ENCODE peak calls at places on chromosomes 1 and 21, in four cellular contexts. L is HepG2, N is GM12878, U is H1. R is an unnamed sample.
A peak's percentile ranks its signal among the peaks of the same experiment; 100 is the strongest.

GRCh38 chr1:169475806-169476205 is 9.9 kb downstream of the SLC19A2 start:
- DNase-seq in L (no peak), N (no peak), U (no peak), R (no peak)

GRCh38 chr21:44755227-44755626 is 43.9 kb upstream of the TSPEAR start:
- DNase-seq in L (peak; percentile 16), N (no peak), U (no peak), R (no peak)

GRCh38 chr1:231600461-231600976 is 26.1 kb upstream of the DISC1 start:
- DNase-seq in L (no peak), N (no peak), U (no peak), R (no peak)

GRCh38 chr1:66505671-66506392 is 28.1 kb upstream of the SGIP1 start:
- DNase-seq in L (no peak), N (no peak), U (no peak), R (no peak)

GRCh38 chr1:233361876-233362275 is 34.4 kb downstream of the MAP3K21 start:
- DNase-seq in L (no peak), N (no peak), U (no peak), R (no peak)

GRCh38 chr1:71986181-71986580 is 296.2 kb downstream of the NEGR1 start:
- DNase-seq in L (no peak), N (no peak), U (no peak), R (no peak)

GRCh38 chr1:246455487-246455886 is 51.6 kb downstream of the SMYD3 start:
- DNase-seq in L (no peak), N (no peak), U (no peak), R (no peak)

GRCh38 chr1:161090617-161091016 is 1.3 kb upstream of the NECTIN4 start:
- DNase-seq in L (no peak), N (no peak), U (no peak), R (no peak)

GRCh38 chr1:231091853-231092301 is 51.8 kb upstream of the FAM89A start:
- DNase-seq in L (peak; percentile 40), N (no peak), U (peak; percentile 83), R (peak; percentile 76)

GRCh38 chr21:33998402-33998801 is 75.0 kb upstream of the MRPS6 start:
- DNase-seq in L (no peak), N (no peak), U (no peak), R (no peak)

GRCh38 chr1:103220503-103221095 is 112.3 kb upstream of the COL11A1 start:
- DNase-seq in L (no peak), N (no peak), U (no peak), R (no peak)

GRCh38 chr1:221675880-221676800 is 65.7 kb downstream of the DUSP10 start:
- DNase-seq in L (peak; percentile 4), N (no peak), U (no peak), R (no peak)

GRCh38 chr1:103489881-103490280 is 35.6 kb upstream of the RNPC3 start:
- DNase-seq in L (no peak), N (no peak), U (no peak), R (no peak)

GRCh38 chr1:7485086-7485780 is 285.9 kb upstream of the VAMP3 start:
- DNase-seq in L (no peak), N (no peak), U (no peak), R (no peak)

GRCh38 chr21:45971487-45972352 is 9.8 kb upstream of the COL6A1 start:
- DNase-seq in L (no peak), N (no peak), U (no peak), R (no peak)

GRCh38 chr21:15943009-15943666 is 213.4 kb downstream of the USP25 start:
- DNase-seq in L (peak; percentile 26), N (no peak), U (no peak), R (no peak)

GRCh38 chr1:228464487-228464983 is 22.6 kb upstream of the RNF187 start:
- DNase-seq in L (no peak), N (no peak), U (peak; percentile 84), R (no peak)

GRCh38 chr1:211829343-211830054 is 1.1 kb downstream of the LPGAT1 start:
- DNase-seq in L (peak; percentile 82), N (no peak), U (peak; percentile 58), R (peak; percentile 44)

GRCh38 chr1:1157033-1157365 is 16.7 kb upstream of the TTLL10 start:
- DNase-seq in L (no peak), N (no peak), U (no peak), R (no peak)

GRCh38 chr1:154822717-154823116 is 47.4 kb downstream of the KCNN3 start:
- DNase-seq in L (no peak), N (no peak), U (no peak), R (no peak)

GRCh38 chr21:42429856-42430255 is 26.2 kb downstream of the UBASH3A start:
- DNase-seq in L (no peak), N (no peak), U (no peak), R (no peak)

GRCh38 chr1:225474986-225475820 is 47.4 kb upstream of the LBR start:
- DNase-seq in L (peak; percentile 54), N (no peak), U (peak; percentile 96), R (peak; percentile 68)

GRCh38 chr1:3488432-3488831 is 34.0 kb downstream of the ARHGEF16 start:
- DNase-seq in L (no peak), N (no peak), U (no peak), R (no peak)

GRCh38 chr1:3494321-3495308 is 40.1 kb downstream of the ARHGEF16 start:
- DNase-seq in L (no peak), N (no peak), U (no peak), R (no peak)

GRCh38 chr1:3492545-3493246 is 38.2 kb downstream of the ARHGEF16 start:
- DNase-seq in L (no peak), N (no peak), U (no peak), R (no peak)

GRCh38 chr1:3490046-3490745 is 35.7 kb downstream of the ARHGEF16 start:
- DNase-seq in L (no peak), N (no peak), U (no peak), R (no peak)

DNA sequence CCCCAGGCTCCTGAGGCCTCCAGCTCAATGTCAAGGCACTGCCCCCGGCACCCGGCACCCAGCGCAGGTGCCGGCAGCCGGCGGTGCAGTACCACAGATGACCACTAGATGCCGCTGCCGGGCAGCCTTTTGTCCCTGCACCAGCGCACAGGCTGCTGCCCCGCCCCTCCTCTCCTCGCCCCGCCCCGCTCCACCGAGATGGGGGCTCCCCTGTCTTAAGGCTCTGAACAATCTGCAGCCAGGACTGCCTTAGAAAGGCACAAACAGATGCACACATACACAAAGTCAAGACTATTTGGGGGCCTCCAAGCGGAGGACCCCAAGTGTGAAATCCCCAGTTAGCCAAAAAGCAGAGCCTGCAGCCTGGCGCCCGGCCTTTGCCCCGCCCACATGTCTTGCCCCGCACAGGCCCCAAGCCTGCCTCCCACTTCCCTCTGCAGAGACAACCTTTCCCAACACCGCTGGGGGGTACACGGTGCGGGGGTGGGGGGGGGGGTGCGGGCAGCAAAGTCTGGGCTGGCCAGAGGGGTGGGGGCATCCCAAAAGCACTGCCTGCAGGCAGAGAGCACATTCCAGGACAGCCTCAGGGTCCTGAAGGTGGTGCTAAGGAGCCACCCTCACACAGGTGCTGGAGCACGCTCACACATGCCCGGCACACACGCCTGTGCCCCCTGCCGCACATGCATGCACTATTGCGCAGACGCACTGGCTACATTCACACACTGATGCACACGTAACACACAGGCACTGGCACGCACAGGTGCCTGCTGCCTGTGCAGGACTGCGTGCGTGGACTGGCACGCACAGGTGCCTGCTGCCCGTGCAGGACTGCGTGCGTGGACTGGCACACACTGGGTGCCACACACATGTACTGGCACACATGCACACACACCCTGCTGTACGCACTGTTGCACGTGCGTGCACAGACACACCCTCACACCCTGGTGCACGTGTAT is 37.1 kb downstream of the ARHGEF16 start:
- DNase-seq in L (peak; percentile 24), N (peak; percentile 3), U (peak; percentile 97), R (no peak)
- H3K36me3 ChIP-seq in L (no peaks in the 10 kb centered on the region), N (no peaks in the 10 kb centered on the region), U (no peaks in the 10 kb centered on the region), R (peaks cover 7% of the 10 kb centered on the region)

GRCh38 chr1:197725044-197725443 is 50.2 kb downstream of the DENND1B start:
- DNase-seq in L (peak; percentile 9), N (no peak), U (no peak), R (no peak)
- TF ChIP-seq SUZ12 in L (no peak), N (no peak), U (no peak), R (no peak)

GRCh38 chr1:156419863-156420208 is 50.8 kb downstream of the RHBG start:
- DNase-seq in L (peak; percentile 7), N (no peak), U (peak; percentile 82), R (no peak)

GRCh38 chr1:156422602-156423091 is 53.6 kb downstream of the RHBG start:
- DNase-seq in L (no peak), N (no peak), U (no peak), R (no peak)

GRCh38 chr1:156420209-156421061 is 51.4 kb downstream of the RHBG start:
- DNase-seq in L (no peak), N (no peak), U (peak; percentile 80), R (no peak)

GRCh38 chr1:156421939-156422601 is 53.1 kb downstream of the RHBG start:
- DNase-seq in L (no peak), N (no peak), U (no peak), R (no peak)

DNA sequence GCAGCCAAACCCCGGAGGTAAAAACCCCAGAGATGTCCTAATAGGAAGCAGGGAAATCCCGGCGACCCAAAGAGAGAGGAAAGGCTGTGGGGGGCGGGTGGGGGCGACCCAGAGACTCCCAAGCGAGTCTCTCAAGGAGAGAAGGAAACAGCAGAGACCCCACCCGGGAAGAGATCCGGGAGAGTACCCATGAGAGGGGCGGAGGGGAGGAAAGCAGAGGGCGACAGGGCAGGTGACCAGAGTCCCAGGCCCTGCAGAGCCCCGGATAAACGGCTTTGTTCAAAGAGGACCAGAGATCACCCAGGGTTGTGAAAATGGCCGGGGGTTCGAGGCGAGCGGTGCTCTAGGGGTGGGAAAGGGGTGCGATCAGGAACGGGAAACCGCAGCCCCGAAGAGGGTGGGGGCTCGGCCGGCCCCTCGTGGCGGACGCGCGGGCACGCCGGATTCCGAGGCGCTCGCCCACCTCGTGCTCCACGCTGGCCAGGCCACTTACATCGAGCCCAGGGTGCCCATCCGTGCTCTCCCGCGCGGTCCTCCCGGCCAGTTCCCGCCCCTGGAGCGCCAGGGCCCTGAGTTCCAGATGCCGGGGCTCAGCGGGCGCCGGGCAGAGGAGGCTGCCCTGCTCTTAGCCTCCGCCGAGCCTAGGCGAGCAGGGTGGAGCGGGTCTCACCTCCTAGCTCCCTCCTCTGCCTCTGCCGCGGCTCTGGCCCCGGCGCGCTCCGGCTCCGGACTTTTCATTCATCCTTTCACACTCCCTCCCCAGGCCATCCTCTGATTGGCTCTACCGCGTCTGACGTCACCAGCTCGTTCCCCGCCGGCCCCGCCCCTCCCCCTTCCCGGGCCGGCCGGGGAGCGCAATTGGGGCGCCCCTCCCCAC is 52.3 kb downstream of the RHBG start:
- DNase-seq in L (peak; percentile 19), N (peak; percentile 39), U (peak; percentile 93), R (peak; percentile 90)
- H3K4me3 ChIP-seq in L (no peak overlapping the region), N (peak overlapping the region; percentile 75), U (peak overlapping the region; percentile 44), R (peak overlapping the region; percentile 58)

GRCh38 chr1:15660151-15660550 is 24.0 kb upstream of the PLEKHM2 start:
- DNase-seq in L (no peak), N (no peak), U (no peak), R (no peak)

GRCh38 chr1:15656464-15656863 is 27.7 kb upstream of the PLEKHM2 start:
- DNase-seq in L (no peak), N (no peak), U (no peak), R (no peak)

GRCh38 chr1:15662539-15662938 is 21.6 kb upstream of the PLEKHM2 start:
- DNase-seq in L (no peak), N (no peak), U (no peak), R (no peak)

GRCh38 chr1:15654091-15654690 is 29.9 kb upstream of the PLEKHM2 start:
- DNase-seq in L (no peak), N (no peak), U (no peak), R (no peak)

DNA sequence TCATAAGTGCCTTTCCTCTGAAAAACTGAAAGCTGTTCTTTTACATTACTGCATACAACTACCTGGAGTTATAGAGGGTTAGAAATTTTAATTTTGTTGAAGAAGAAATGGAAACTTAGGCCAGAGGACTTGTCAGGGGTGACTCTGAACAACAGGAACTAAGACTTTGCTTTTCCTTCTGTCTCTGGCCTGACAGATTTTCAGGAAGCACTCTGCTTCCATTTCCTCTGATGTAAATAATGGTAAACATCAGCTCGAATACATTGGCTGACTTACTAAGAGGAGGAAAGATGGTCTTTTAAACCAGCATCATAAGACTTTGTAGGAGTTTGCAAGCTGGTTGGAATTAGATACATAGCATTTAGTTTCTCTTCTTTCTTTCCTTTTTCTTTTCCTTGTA is 27.1 kb upstream of the PLEKHM2 start:
- DNase-seq in L (no peak), N (no peak), U (no peak), R (no peak)
- H3K36me3 ChIP-seq in L (peaks cover 30% of the 10 kb centered on the region), N (peaks cover 35% of the 10 kb centered on the region), U (peaks cover 48% of the 10 kb centered on the region), R (peaks cover 72% of the 10 kb centered on the region)

R was measured in NT2/D1.